ENCODE peak calls at places on chromosomes 16 and 17, in four cellular contexts. N is gastrocnemius medialis, U is body of pancreas, X is heart left ventricle. I is an unnamed sample.

GRCh38 chr16:80518436-80518835 is 22.4 kb upstream of the DYNLRB2 start:
- DNase-seq in N (no peak), U (peak), X (no peak), I (no peak)

GRCh38 chr16:23343643-23344612 is 41.8 kb downstream of the SCNN1B start:
- DNase-seq in N (no peak), U (no peak), X (no peak), I (no peak)

GRCh38 chr17:67696853-67697505 is 20.8 kb upstream of the NOL11 start:
- DNase-seq in N (no peak), U (no peak), X (no peak), I (no peak)

GRCh38 chr16:24499193-24499814 is 40.1 kb upstream of the RBBP6 start:
- DNase-seq in N (no peak), U (peak), X (no peak), I (peak)

GRCh38 chr16:89887243-89887642 is 13.9 kb downstream of the TCF25 start:
- DNase-seq in N (no peak), U (no peak), X (no peak), I (no peak)

GRCh38 chr17:12590417-12590816 is 75.3 kb upstream of the MYOCD start:
- DNase-seq in N (no peak), U (no peak), X (no peak), I (no peak)

GRCh38 chr16:31253642-31254045 is 6.1 kb upstream of the ITGAM start:
- DNase-seq in N (peak), U (peak), X (peak), I (peak)

GRCh38 chr17:3952186-3952585 is 12.1 kb downstream of the ATP2A3 start:
- DNase-seq in N (no peak), U (no peak), X (no peak), I (no peak)

GRCh38 chr17:50865060-50865867 is 890 bp downstream of the TOB1 start:
- DNase-seq in N (peak), U (peak), X (peak), I (peak)

GRCh38 chr17:54992797-54993639 is 24.5 kb downstream of the STXBP4 start:
- DNase-seq in N (no peak), U (no peak), X (no peak), I (peak)

GRCh38 chr17:33038740-33039139 is 47.1 kb downstream of the SPACA3 start:
- DNase-seq in N (no peak), U (peak), X (peak), I (peak)

GRCh38 chr16:49463529-49463928 is 89.9 kb downstream of the C16orf78 start:
- DNase-seq in N (no peak), U (no peak), X (peak), I (no peak)

GRCh38 chr16:84198401-84198800 is 7.4 kb downstream of the ADAD2 start:
- DNase-seq in N (no peak), U (no peak), X (no peak), I (no peak)

GRCh38 chr16:1613240-1613639 is 1.1 kb downstream of the CRAMP1 start:
- DNase-seq in N (no peak), U (no peak), X (no peak), I (no peak)

GRCh38 chr16:86894168-86894567 is 315.8 kb downstream of the FOXL1 start:
- DNase-seq in N (no peak), U (no peak), X (no peak), I (no peak)

GRCh38 chr16:21033707-21034106 is 116.9 kb downstream of the DNAH3 start:
- DNase-seq in N (no peak), U (peak), X (peak), I (no peak)

GRCh38 chr17:36755586-36755985 is 154.2 kb downstream of the MRM1 start:
- DNase-seq in N (no peak), U (peak), X (no peak), I (peak)

GRCh38 chr16:27199747-27200146 is 3.6 kb upstream of the KDM8 start:
- DNase-seq in N (no peak), U (no peak), X (no peak), I (no peak)
- H3K4me3 ChIP-seq in N (no peak), U (no peak), X (no peak), I (no peak)

GRCh38 chr17:9115446-9116265 is 94.3 kb downstream of the NTN1 start:
- DNase-seq in N (peak), U (peak), X (peak), I (peak)
- TF ChIP-seq CTCF in N (peak), U (peak), X (no peak), I (peak)

GRCh38 chr17:77142689-77143088 is 1.9 kb downstream of the SEC14L1 start:
- DNase-seq in N (no peak), U (no peak), X (no peak), I (no peak)

GRCh38 chr17:77143306-77143705 is 2.5 kb downstream of the SEC14L1 start:
- DNase-seq in N (no peak), U (no peak), X (no peak), I (no peak)

GRCh38 chr17:77140878-77141767 is at the start of gene SEC14L1:
- DNase-seq in N (peak), U (peak), X (peak), I (peak)

GRCh38 chr17:77140166-77140877 is 447 bp upstream of the SEC14L1 start:
- DNase-seq in N (peak), U (peak), X (peak), I (peak)

DNA sequence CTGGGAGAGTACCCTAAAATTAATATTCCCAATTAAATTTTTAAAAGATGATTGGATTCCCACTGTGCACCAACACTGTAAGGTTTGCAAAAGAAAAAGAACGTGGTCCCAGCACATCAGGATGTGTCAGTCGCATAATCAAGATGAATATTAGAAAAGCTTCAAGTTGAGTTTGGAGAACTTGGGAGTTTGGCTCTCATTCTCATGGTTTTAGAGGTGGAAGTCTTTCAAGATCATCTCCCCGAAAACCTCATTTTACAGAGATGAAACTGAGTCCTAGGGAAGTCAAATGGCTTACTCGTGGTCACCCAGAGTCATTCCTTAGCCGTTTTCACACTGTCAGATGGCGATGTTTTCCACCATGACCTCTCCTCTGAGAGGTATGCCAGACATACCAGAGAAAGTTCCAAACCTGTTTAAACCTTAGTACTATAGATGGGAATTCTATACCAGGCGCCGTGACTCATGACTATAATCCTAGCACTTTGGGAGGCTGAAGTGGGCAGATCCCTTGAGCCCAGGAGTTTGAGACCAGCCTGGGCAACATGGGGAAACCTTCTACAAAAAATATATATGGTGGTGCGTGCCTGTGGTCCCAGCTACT is 1.2 kb downstream of the SEC14L1 start:
- DNase-seq in N (no peak), U (no peak), X (no peak), I (no peak)
- H3K4me3 ChIP-seq in N (peak), U (peak), X (peak), I (peak)

GRCh38 chr16:67421030-67421429 is 4.8 kb upstream of the ZDHHC1 start:
- DNase-seq in N (no peak), U (no peak), X (no peak), I (no peak)

GRCh38 chr16:67417333-67418061 is 1.2 kb upstream of the ZDHHC1 start:
- DNase-seq in N (no peak), U (no peak), X (no peak), I (no peak)

GRCh38 chr16:67423015-67423414 is 6.7 kb upstream of the ZDHHC1 start:
- DNase-seq in N (no peak), U (no peak), X (no peak), I (no peak)

GRCh38 chr16:67419502-67419901 is 3.2 kb upstream of the ZDHHC1 start:
- DNase-seq in N (no peak), U (no peak), X (no peak), I (no peak)

GRCh38 chr16:67419931-67420330 is 3.7 kb upstream of the ZDHHC1 start:
- DNase-seq in N (no peak), U (no peak), X (no peak), I (no peak)
- TF ChIP-seq CTCF in N (no peak), U (no peak), X (no peak), I (no peak)